ENCODE peak calls at places on chromosomes 4 and X, in five cellular contexts. M is nephron progenitor cell; X is CD8-positive, alpha-beta T cell; G is cardiac muscle cell; T is tibial nerve. J is an unnamed sample.

GRCh38 chrX:56745019-56745418 is 16.0 kb downstream of the NBDY start:
- DNase-seq in T (no peak), M (no peak), G (no peak), X (no peak), J (no peak)

GRCh38 chrX:32871636-32872035 is 339.7 kb downstream of the DMD start:
- DNase-seq in G (no peak), T (no peak), M (no peak), X (no peak), J (no peak)

GRCh38 chrX:17052210-17052609 is 105.8 kb downstream of the REPS2 start:
- DNase-seq in T (no peak), M (no peak), X (no peak), G (no peak), J (no peak)

GRCh38 chrX:92232182-92232581 is 453.0 kb downstream of the PCDH11X start:
- DNase-seq in M (no peak), X (no peak), T (no peak), G (peak), J (no peak)

GRCh38 chr4:84878090-84878489 is 88.4 kb downstream of the WDFY3 start:
- DNase-seq in G (no peak), X (no peak), T (no peak), M (no peak), J (no peak)

GRCh38 chr4:149589826-149590225 is 225.8 kb downstream of the IQCM start:
- DNase-seq in X (no peak), T (no peak), G (no peak), M (no peak), J (no peak)

GRCh38 chr4:80103615-80104014 is 30.6 kb upstream of the ANTXR2 start:
- DNase-seq in G (no peak), X (no peak), T (no peak), M (no peak), J (no peak)

GRCh38 chrX:54178100-54178940 is 4.7 kb downstream of the FAM120C start:
- DNase-seq in T (no peak), X (no peak), M (no peak), G (no peak), J (no peak)

GRCh38 chrX:1430451-1430850 is 22.3 kb downstream of the ASMTL start:
- DNase-seq in T (no peak), G (no peak), X (no peak), M (no peak), J (no peak)

GRCh38 chr4:8916251-8916913 is 44.7 kb upstream of the HMX1 start:
- DNase-seq in M (no peak), X (no peak), T (no peak), G (no peak), J (no peak)

GRCh38 chrX:16023790-16024734 is 99.3 kb upstream of the GRPR start:
- DNase-seq in M (no peak), T (no peak), X (no peak), G (no peak), J (no peak)

GRCh38 chrX:72306085-72306801 is 529 bp upstream of the CITED1 start:
- DNase-seq in T (no peak), G (peak), X (no peak), M (peak), J (no peak)

GRCh38 chrX:22652596-22652995 is 347.2 kb upstream of the DDX53 start:
- DNase-seq in T (no peak), M (peak), X (no peak), G (peak), J (no peak)

GRCh38 chr4:31791666-31792065 is 1071.5 kb downstream of the PCDH7 start:
- DNase-seq in M (no peak), X (no peak), G (no peak), T (no peak), J (no peak)

GRCh38 chrX:109485470-109486340 is 3.8 kb upstream of the GUCY2F start:
- DNase-seq in M (peak), G (peak), T (peak), X (peak), J (no peak)

GRCh38 chrX:129781134-129782014 is 1.6 kb downstream of the SASH3 start:
- DNase-seq in X (peak), G (no peak), M (no peak), T (no peak), J (no peak)

GRCh38 chrX:29136904-29137303 is 549.7 kb downstream of the IL1RAPL1 start:
- DNase-seq in X (no peak), T (no peak), M (no peak), G (no peak), J (no peak)

GRCh38 chrX:154750301-154751120 is at the start of gene GAB3:
- DNase-seq in G (peak), M (peak), X (no peak), T (no peak), J (no peak)

GRCh38 chrX:70481871-70482270 is 37.2 kb downstream of the DLG3 start:
- DNase-seq in M (no peak), G (no peak), T (no peak), X (no peak), J (no peak)

GRCh38 chr4:33975996-33976395 is 2268.3 kb downstream of the ARAP2 start:
- DNase-seq in T (no peak), G (no peak), X (no peak), M (no peak), J (no peak)

GRCh38 chr4:17941731-17942130 is 79.8 kb downstream of the LCORL start:
- DNase-seq in G (no peak), X (no peak), M (no peak), T (no peak), J (no peak)

GRCh38 chrX:153590961-153591956 is 7.7 kb downstream of the CCNQ start:
- DNase-seq in M (no peak), T (no peak), G (no peak), X (no peak), J (no peak)

GRCh38 chr4:112170451-112170993 is 25.3 kb downstream of the FAM241A start:
- DNase-seq in G (no peak), X (no peak), M (no peak), T (no peak), J (no peak)

GRCh38 chr4:80173387-80173786 is 23.9 kb upstream of the PRDM8 start:
- DNase-seq in G (no peak), M (no peak), X (peak), T (no peak), J (no peak)

GRCh38 chr4:82913305-82913704 is 12.8 kb downstream of the THAP9 start:
- DNase-seq in T (no peak), G (no peak), M (no peak), X (no peak), J (no peak)

GRCh38 chr4:55175779-55176231 is 50.4 kb upstream of the KDR start:
- DNase-seq in T (no peak), X (no peak), M (no peak), G (no peak), J (no peak)

GRCh38 chrX:129697204-129697829 is 41.5 kb upstream of the XPNPEP2 start:
- DNase-seq in G (no peak), T (no peak), M (no peak), X (no peak), J (no peak)

GRCh38 chr4:24837296-24837695 is 41.9 kb downstream of the SOD3 start:
- DNase-seq in T (no peak), X (no peak), M (no peak), G (no peak), J (no peak)

GRCh38 chrX:54808109-54808604 is 612 bp downstream of the MAGED2 start:
- DNase-seq in X (peak), G (peak), M (peak), T (peak), J (peak)

GRCh38 chr4:147968641-147969040 is 236.8 kb downstream of the ARHGAP10 start:
- DNase-seq in M (no peak), X (no peak), T (no peak), G (no peak), J (no peak)

GRCh38 chrX:149641832-149642231 is 10.2 kb upstream of the TMEM185A start:
- DNase-seq in X (no peak), G (no peak), T (no peak), M (no peak), J (no peak)

GRCh38 chr4:65227628-65228027 is 442.7 kb downstream of the EPHA5 start:
- DNase-seq in X (no peak), M (no peak), T (no peak), G (no peak), J (no peak)

GRCh38 chr4:66574145-66574978 is 904.1 kb upstream of the EPHA5 start:
- DNase-seq in M (no peak), T (no peak), X (no peak), G (no peak), J (no peak)

GRCh38 chrX:41010188-41010846 is 74.9 kb upstream of the USP9X start:
- DNase-seq in X (peak), M (peak), T (peak), G (peak), J (no peak)
- TF ChIP-seq CTCF in X (no peak), M (no peak), T (no peak), G (peak), J (no peak)

GRCh38 chr4:89558147-89558546 is 250.5 kb upstream of the GPRIN3 start:
- DNase-seq in T (no peak), X (no peak), M (no peak), G (peak), J (no peak)
- TF ChIP-seq CTCF in T (no peak), X (peak), M (peak), G (peak), J (peak)

GRCh38 chr4:925771-926500 is 6.2 kb downstream of the GAK start:
- DNase-seq in M (no peak), X (no peak), T (no peak), G (no peak), J (no peak)

GRCh38 chr4:929096-929765 is 2.9 kb downstream of the GAK start:
- DNase-seq in G (no peak), M (no peak), X (no peak), T (no peak), J (no peak)

GRCh38 chr4:925171-925570 is 6.9 kb downstream of the GAK start:
- DNase-seq in X (no peak), G (no peak), T (no peak), M (no peak), J (no peak)

GRCh38 chr4:924107-925096 is 7.7 kb downstream of the GAK start:
- DNase-seq in M (no peak), G (no peak), X (no peak), T (no peak), J (no peak)

DNA sequence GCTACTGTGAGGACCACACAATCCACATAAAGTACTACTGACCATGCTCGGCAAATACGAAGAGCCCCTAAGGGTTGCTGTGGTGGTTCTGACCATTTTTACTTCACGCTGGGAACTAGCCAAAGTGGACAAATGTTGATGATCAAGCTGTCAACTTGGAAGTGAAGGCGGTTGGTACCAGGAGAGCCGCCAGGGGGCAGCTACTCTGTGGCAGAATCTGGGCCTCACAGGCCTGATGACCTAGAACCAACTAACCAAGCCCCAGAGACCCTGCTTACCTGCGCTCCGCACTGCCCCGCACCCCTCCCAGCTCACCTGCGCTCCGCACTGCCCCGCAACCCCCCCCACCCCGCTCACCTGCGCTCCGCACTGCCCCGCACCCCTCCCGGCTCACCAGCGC is 5.6 kb downstream of the GAK start:
- DNase-seq in X (no peak), T (no peak), G (peak), M (peak), J (no peak)
- TF ChIP-seq CTCF in X (no peak), T (no peak), G (peak), M (peak), J (no peak)

GRCh38 chrX:148568763-148569162 is 68.3 kb downstream of the AFF2 start:
- DNase-seq in T (no peak), G (no peak), M (no peak), X (no peak), J (no peak)

GRCh38 chrX:148567779-148568178 is 67.4 kb downstream of the AFF2 start:
- DNase-seq in X (no peak), G (no peak), M (no peak), T (no peak), J (no peak)

GRCh38 chrX:148573119-148573518 is 72.7 kb downstream of the AFF2 start:
- DNase-seq in T (no peak), M (no peak), G (peak), X (no peak), J (no peak)

GRCh38 chrX:148574247-148574973 is 74.0 kb downstream of the AFF2 start:
- DNase-seq in T (no peak), G (no peak), M (no peak), X (no peak), J (no peak)

DNA sequence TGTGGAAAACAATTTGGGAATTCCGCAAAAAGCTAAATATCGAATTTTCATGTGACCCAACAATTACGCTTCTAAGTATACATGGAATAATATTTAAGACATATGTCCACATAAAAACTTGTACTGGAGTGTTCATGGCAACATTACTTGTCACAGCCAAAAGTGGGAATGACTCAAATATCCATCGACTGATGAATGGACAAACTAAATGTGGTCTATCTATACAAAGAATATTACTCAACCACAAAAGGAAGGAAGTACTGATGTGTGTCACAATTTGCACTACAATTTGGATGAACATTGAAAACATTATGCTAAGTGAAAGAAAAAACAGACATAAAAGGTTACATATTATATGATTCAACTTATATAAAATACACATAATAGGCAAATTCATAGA is 71.9 kb downstream of the AFF2 start:
- DNase-seq in G (no peak), M (no peak), X (no peak), T (no peak), J (no peak)
- TF ChIP-seq CTCF in G (no peak), M (no peak), X (no peak), T (no peak), J (no peak)

DNA sequence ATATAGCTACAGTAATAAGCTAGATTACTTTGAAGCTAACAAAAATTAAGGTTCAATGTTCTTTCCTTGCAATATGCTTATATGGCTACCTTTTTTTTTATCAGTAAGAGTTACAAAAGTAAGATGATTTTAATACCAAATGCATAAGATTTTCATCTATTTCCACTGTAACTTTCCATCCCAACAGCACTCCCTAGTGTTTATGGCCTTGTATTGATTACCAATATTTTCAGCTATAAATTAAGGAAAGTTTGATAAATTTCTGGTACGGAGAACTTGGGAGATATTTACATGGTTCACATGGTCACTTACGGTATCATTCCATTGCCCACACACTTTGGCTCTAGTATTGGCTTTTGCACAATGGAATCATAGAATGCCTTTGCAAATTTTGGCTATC is 448.9 kb upstream of the PABPC4L start:
- DNase-seq in T (no peak), X (no peak), M (no peak), G (no peak), J (no peak)
- TF ChIP-seq CTCF in T (no peak), X (no peak), M (no peak), G (no peak), J (no peak)

DNA sequence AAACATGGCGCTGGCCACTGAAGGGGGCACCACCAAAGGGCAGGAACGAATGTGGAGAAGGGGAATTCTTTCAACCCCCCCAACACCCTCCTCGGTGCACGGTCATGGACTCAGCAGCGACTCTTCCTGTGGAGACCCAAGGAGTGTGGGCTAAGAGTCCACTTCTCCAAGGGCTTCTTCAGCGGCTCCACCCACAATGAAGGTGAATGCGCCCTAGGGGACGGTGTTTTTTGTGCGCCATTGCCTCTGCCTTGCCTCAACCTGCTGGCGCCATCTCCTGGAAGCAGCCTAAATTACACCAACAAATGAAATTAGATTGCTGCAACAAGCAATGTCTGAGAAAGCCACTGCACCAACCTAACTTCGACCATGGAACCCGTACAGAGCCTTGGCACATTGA is 169.2 kb upstream of the MAGEB18 start:
- DNase-seq in G (peak), M (peak), X (no peak), T (no peak), J (no peak)
- TF ChIP-seq CTCF in G (peak), M (peak), X (no peak), T (no peak), J (no peak)

J was measured in D721Med.